ENCODE peak calls at places on chromosomes 13 and 19, in seven cellular contexts. X is spleen, V is transverse colon, U is HCT116, M is prostate gland, L is GM12892, H is stomach. J is an unnamed sample.

GRCh38 chr19:42343344-42344110 is 18.1 kb downstream of the MEGF8 start:
- DNase-seq in X (no peak), V (no peak), U (no peak), M (no peak), L (no peak), H (no peak), J (no peak)

GRCh38 chr19:51063664-51064063 is 1.2 kb downstream of the KLK13 start:
- DNase-seq in X (no peak), V (no peak), U (no peak), M (no peak), L (no peak), H (peak), J (no peak)

GRCh38 chr19:16382775-16383543 is 58.3 kb downstream of the KLF2 start:
- DNase-seq in X (peak), V (peak), U (peak), M (peak), L (peak), H (peak), J (peak)

GRCh38 chr13:113765241-113765910 is 6.3 kb downstream of the TMEM255B start:
- DNase-seq in X (peak), V (no peak), U (no peak), M (no peak), L (no peak), H (no peak), J (no peak)

GRCh38 chr13:26465514-26465913 is 92.0 kb upstream of the WASF3 start:
- DNase-seq in X (no peak), V (no peak), U (no peak), M (no peak), L (no peak), H (no peak), J (no peak)

GRCh38 chr13:24083141-24083540 is 77.4 kb upstream of the SPATA13 start:
- DNase-seq in X (no peak), V (no peak), U (no peak), M (no peak), L (no peak), H (no peak), J (no peak)

GRCh38 chr19:11190501-11190900 is 6.8 kb downstream of the KANK2 start:
- DNase-seq in X (no peak), V (no peak), U (no peak), M (no peak), L (no peak), H (no peak), J (no peak)

GRCh38 chr19:8456064-8456463 is 11.3 kb downstream of the HNRNPM start:
- DNase-seq in X (no peak), V (no peak), U (no peak), M (no peak), L (no peak), H (no peak), J (no peak)

GRCh38 chr13:47901451-47901850 is 99.6 kb downstream of the SUCLA2 start:
- DNase-seq in X (no peak), V (no peak), U (no peak), M (no peak), L (no peak), H (no peak), J (no peak)

GRCh38 chr13:42076309-42076713 is 27.9 kb downstream of the DGKH start:
- DNase-seq in X (no peak), V (no peak), U (no peak), M (no peak), L (no peak), H (no peak), J (no peak)

GRCh38 chr19:57903298-57904174 is 12.9 kb downstream of the ZNF417 start:
- DNase-seq in X (no peak), V (no peak), U (peak), M (no peak), L (no peak), H (no peak), J (peak)

GRCh38 chr13:98285317-98285716 is 108.2 kb upstream of the RNF113B start:
- DNase-seq in X (no peak), V (no peak), U (no peak), M (no peak), L (no peak), H (no peak), J (no peak)

GRCh38 chr13:26882731-26883130 is 122.1 kb upstream of the GPR12 start:
- DNase-seq in X (no peak), V (no peak), U (no peak), M (no peak), L (no peak), H (no peak), J (no peak)

GRCh38 chr19:1762243-1763140 is 9.2 kb downstream of the ONECUT3 start:
- DNase-seq in X (no peak), V (no peak), U (no peak), M (no peak), L (no peak), H (no peak), J (no peak)

GRCh38 chr13:113903361-113903760 is 39.5 kb upstream of the GAS6 start:
- DNase-seq in X (no peak), V (no peak), U (no peak), M (no peak), L (no peak), H (peak), J (no peak)

GRCh38 chr13:43905435-43906031 is 25.8 kb downstream of the LACC1 start:
- DNase-seq in X (no peak), V (no peak), U (peak), M (peak), L (peak), H (no peak), J (peak)

GRCh38 chr13:29379281-29379680 is 216.2 kb downstream of the SLC7A1 start:
- DNase-seq in X (no peak), V (no peak), U (no peak), M (no peak), L (no peak), H (no peak), J (no peak)

GRCh38 chr13:79582896-79583295 is 101.9 kb downstream of the NDFIP2 start:
- DNase-seq in X (no peak), V (no peak), U (no peak), M (no peak), L (no peak), H (no peak), J (no peak)

GRCh38 chr13:47109028-47109427 is 212.2 kb upstream of the HTR2A start:
- DNase-seq in X (no peak), V (no peak), U (no peak), M (no peak), L (no peak), H (peak), J (no peak)

GRCh38 chr19:29806098-29806866 is 5.5 kb upstream of the CCNE1 start:
- DNase-seq in X (peak), V (no peak), U (no peak), M (no peak), L (no peak), H (no peak), J (no peak)

GRCh38 chr13:91722267-91722884 is 324.0 kb downstream of the GPC5 start:
- DNase-seq in X (no peak), V (no peak), U (no peak), M (no peak), L (no peak), H (no peak), J (no peak)

GRCh38 chr13:37349916-37350315 is 244.5 kb upstream of the CSNK1A1L start:
- DNase-seq in X (no peak), V (no peak), U (no peak), M (no peak), L (no peak), H (no peak), J (no peak)

GRCh38 chr19:3683866-3684816 is 16.1 kb downstream of the PIP5K1C start:
- DNase-seq in X (no peak), V (no peak), U (no peak), M (no peak), L (peak), H (no peak), J (peak)

GRCh38 chr13:65472336-65472735 is 1757.8 kb downstream of the PCDH9 start:
- DNase-seq in X (no peak), V (no peak), U (no peak), M (no peak), L (no peak), H (no peak), J (no peak)

GRCh38 chr13:33112745-33113144 is 96.5 kb downstream of the KL start:
- DNase-seq in X (no peak), V (no peak), U (no peak), M (no peak), L (no peak), H (no peak), J (no peak)

GRCh38 chr13:71056581-71056980 is 810.4 kb downstream of the DACH1 start:
- DNase-seq in X (no peak), V (no peak), U (no peak), M (no peak), L (no peak), H (no peak), J (no peak)

GRCh38 chr13:99258946-99259345 is 767 bp upstream of the GPR18 start:
- DNase-seq in X (no peak), V (no peak), U (no peak), M (no peak), L (no peak), H (no peak), J (no peak)

GRCh38 chr19:55345818-55346724 is 6.4 kb downstream of the KMT5C start:
- DNase-seq in X (no peak), V (peak), U (no peak), M (no peak), L (no peak), H (peak), J (no peak)

GRCh38 chr13:43799191-43799590 is 12.4 kb upstream of the ENOX1 start:
- DNase-seq in X (no peak), V (no peak), U (no peak), M (no peak), L (no peak), H (no peak), J (no peak)

GRCh38 chr19:291561-292280 is 518 bp upstream of the PLPP2 start:
- DNase-seq in X (no peak), V (peak), U (no peak), M (no peak), L (no peak), H (peak), J (peak)
- TF ChIP-seq POLR2A in X (no peak), V (peak), U (no peak), M (no peak), L (no peak), H (no peak), J (no peak)

GRCh38 chr13:75687145-75687763 is 51.1 kb downstream of the LMO7 start:
- DNase-seq in X (no peak), V (no peak), U (peak), M (no peak), L (no peak), H (no peak), J (no peak)

GRCh38 chr13:75691183-75691582 is 55.1 kb downstream of the LMO7 start:
- DNase-seq in X (no peak), V (no peak), U (no peak), M (no peak), L (no peak), H (no peak), J (no peak)

GRCh38 chr13:75679459-75679858 is 43.3 kb downstream of the LMO7 start:
- DNase-seq in X (no peak), V (no peak), U (no peak), M (no peak), L (no peak), H (no peak), J (no peak)

GRCh38 chr13:75689686-75690085 is 53.6 kb downstream of the LMO7 start:
- DNase-seq in X (no peak), V (no peak), U (no peak), M (no peak), L (no peak), H (no peak), J (no peak)

GRCh38 chr13:75685239-75685697 is 49.1 kb downstream of the LMO7 start:
- DNase-seq in X (no peak), V (no peak), U (no peak), M (peak), L (no peak), H (no peak), J (no peak)
- TF ChIP-seq POLR2AphosphoS5 in X (no peak), V (no peak), U (no peak), M (peak), L (no peak), H (no peak), J (no peak)

GRCh38 chr13:94599877-94600276 is 1.8 kb upstream of the GPR180 start:
- DNase-seq in X (no peak), V (no peak), U (no peak), M (no peak), L (no peak), H (no peak), J (no peak)

GRCh38 chr13:94602467-94602866 is 810 bp downstream of the GPR180 start:
- DNase-seq in X (no peak), V (no peak), U (no peak), M (no peak), L (no peak), H (no peak), J (no peak)

GRCh38 chr13:94598281-94598680 is 2.3 kb upstream of the TGDS start:
- DNase-seq in X (no peak), V (no peak), U (no peak), M (no peak), L (no peak), H (no peak), J (no peak)

GRCh38 chr13:94596575-94596971 is 621 bp upstream of the TGDS start:
- DNase-seq in X (peak), V (no peak), U (peak), M (no peak), L (no peak), H (no peak), J (no peak)

GRCh38 chr13:94601446-94602431 is at the start of gene GPR180:
- DNase-seq in X (peak), V (peak), U (peak), M (peak), L (peak), H (peak), J (peak)
- TF ChIP-seq POLR2A in X (no peak), V (peak), U (peak), M (peak), L (peak), H (peak), J (no peak)

GRCh38 chr19:12825259-12826131 is 8.9 kb downstream of the RTBDN start:
- DNase-seq in X (no peak), V (no peak), U (no peak), M (no peak), L (no peak), H (peak), J (no peak)
- TF ChIP-seq POLR2AphosphoS5 in X (no peak), V (no peak), U (peak), M (no peak), L (no peak), H (no peak), J (no peak)

GRCh38 chr13:102774596-102775375 is 1.2 kb upstream of the TEX30 start:
- DNase-seq in X (no peak), V (no peak), U (no peak), M (no peak), L (no peak), H (no peak), J (no peak)

GRCh38 chr13:102774210-102774560 is 599 bp upstream of the TEX30 start:
- DNase-seq in X (peak), V (no peak), U (no peak), M (no peak), L (no peak), H (no peak), J (no peak)

GRCh38 chr13:102771298-102772041 is 2.1 kb downstream of the TEX30 start:
- DNase-seq in X (no peak), V (no peak), U (no peak), M (no peak), L (no peak), H (no peak), J (no peak)

GRCh38 chr13:102772042-102772425 is 1.6 kb downstream of the TEX30 start:
- DNase-seq in X (no peak), V (no peak), U (no peak), M (no peak), L (no peak), H (no peak), J (no peak)

DNA sequence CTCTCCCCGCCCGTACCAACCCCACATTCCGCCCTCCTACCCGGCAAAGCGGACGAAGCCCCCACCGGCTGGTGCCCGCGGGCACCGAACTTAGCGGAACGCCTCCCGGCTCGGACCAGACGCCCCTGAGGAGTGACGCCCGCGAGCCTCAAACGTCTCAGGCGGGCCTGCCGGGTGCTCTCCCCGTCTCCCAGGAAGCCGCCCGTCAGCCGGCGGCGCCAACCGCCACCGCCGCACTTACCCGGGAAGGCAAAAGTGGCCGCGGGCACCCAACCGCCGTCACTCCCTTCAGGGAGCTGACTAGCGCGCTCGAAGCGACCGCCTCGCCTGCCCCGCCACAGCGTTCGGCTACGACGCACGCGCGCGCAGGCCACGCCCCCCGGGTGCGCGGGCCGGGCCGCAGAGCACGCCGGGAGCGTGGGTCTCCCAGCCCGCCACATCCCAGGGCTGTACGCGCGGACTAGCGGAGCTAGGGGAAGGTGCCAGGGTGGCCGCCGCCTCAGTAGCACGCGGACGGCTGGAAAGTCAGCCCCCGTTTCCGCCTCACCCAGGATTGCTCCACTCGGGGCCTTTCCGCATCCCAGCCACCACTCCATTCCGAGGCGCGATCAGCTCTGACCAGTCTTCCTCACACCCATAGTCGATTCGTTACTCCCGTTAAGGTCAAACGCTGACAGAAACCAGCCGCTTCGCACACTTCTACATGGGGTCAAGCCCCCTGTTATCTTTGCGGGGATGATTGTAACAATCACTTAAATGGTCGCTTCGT is at the start of gene TEX30:
- DNase-seq in X (peak), V (peak), U (peak), M (peak), L (peak), H (peak), J (peak)
- TF ChIP-seq POLR2A in X (peak), V (peak), U (peak), M (peak), L (peak), H (peak), J (peak)

GRCh38 chr13:74026753-74027152 is 107.5 kb downstream of the KLF12 start:
- DNase-seq in X (peak), V (peak), U (no peak), M (no peak), L (peak), H (peak), J (peak)

GRCh38 chr13:74024856-74025255 is 109.3 kb downstream of the KLF12 start:
- DNase-seq in X (no peak), V (no peak), U (no peak), M (no peak), L (no peak), H (no peak), J (no peak)

GRCh38 chr13:74024314-74024713 is 109.9 kb downstream of the KLF12 start:
- DNase-seq in X (no peak), V (no peak), U (no peak), M (no peak), L (no peak), H (peak), J (no peak)

GRCh38 chr13:74025369-74025768 is 108.8 kb downstream of the KLF12 start:
- DNase-seq in X (no peak), V (no peak), U (no peak), M (no peak), L (no peak), H (no peak), J (no peak)

GRCh38 chr13:74027161-74027779 is 106.9 kb downstream of the KLF12 start:
- DNase-seq in X (no peak), V (no peak), U (no peak), M (no peak), L (no peak), H (no peak), J (no peak)
- TF ChIP-seq POLR2AphosphoS5 in X (no peak), V (no peak), U (no peak), M (no peak), L (no peak), H (no peak), J (no peak)

GRCh38 chr13:110915874-110916670 is 1.2 kb upstream of the ANKRD10 start:
- DNase-seq in X (no peak), V (no peak), U (no peak), M (no peak), L (no peak), H (no peak), J (no peak)

GRCh38 chr13:110913911-110914292 is 967 bp downstream of the ANKRD10 start:
- DNase-seq in X (no peak), V (no peak), U (no peak), M (peak), L (no peak), H (no peak), J (no peak)

GRCh38 chr13:110913322-110913721 is 1.5 kb downstream of the ANKRD10 start:
- DNase-seq in X (no peak), V (peak), U (no peak), M (peak), L (no peak), H (peak), J (no peak)

GRCh38 chr13:110915057-110915873 is at the start of gene ANKRD10:
- DNase-seq in X (peak), V (peak), U (peak), M (peak), L (peak), H (peak), J (peak)

GRCh38 chr13:110914293-110915056 is 394 bp downstream of the ANKRD10 start:
- DNase-seq in X (peak), V (peak), U (no peak), M (peak), L (peak), H (peak), J (peak)
- TF ChIP-seq POLR2A in X (peak), V (peak), U (peak), M (peak), L (peak), H (no peak), J (no peak)

J was measured in GM12891.